ENCODE peak calls at places on chromosomes 16 and 17, in four cellular contexts. One of them, this sample, is unnamed.

GRCh38 chr17:71709271-71709670 is 411.5 kb upstream of the SOX9 start:
- DNase-seq in cardiac muscle cell: no peak
- DNase-seq in foreskin fibroblast: peak
- DNase-seq in fibroblast of lung: peak
- DNase-seq in this sample: peak

GRCh38 chr17:35313875-35314409 is 59.5 kb downstream of the SLFN11 start:
- DNase-seq in cardiac muscle cell: no peak
- DNase-seq in fibroblast of lung: no peak
- DNase-seq in foreskin fibroblast: no peak
- DNase-seq in this sample: no peak

GRCh38 chr17:28045304-28045703 is 2.8 kb downstream of the NLK start:
- DNase-seq in cardiac muscle cell: no peak
- DNase-seq in fibroblast of lung: no peak
- DNase-seq in foreskin fibroblast: no peak
- DNase-seq in this sample: no peak

GRCh38 chr17:82884923-82885322 is 45.1 kb upstream of the ZNF750 start:
- DNase-seq in cardiac muscle cell: no peak
- DNase-seq in fibroblast of lung: no peak
- DNase-seq in foreskin fibroblast: no peak
- DNase-seq in this sample: no peak

GRCh38 chr17:55158439-55158838 is 106.3 kb upstream of the HLF start:
- DNase-seq in cardiac muscle cell: no peak
- DNase-seq in fibroblast of lung: peak
- DNase-seq in foreskin fibroblast: no peak
- DNase-seq in this sample: no peak

GRCh38 chr17:72865954-72866353 is 226.5 kb downstream of the SLC39A11 start:
- DNase-seq in foreskin fibroblast: no peak
- DNase-seq in fibroblast of lung: no peak
- DNase-seq in cardiac muscle cell: no peak
- DNase-seq in this sample: no peak

GRCh38 chr16:3266873-3267537 is 10.6 kb upstream of the MEFV start:
- DNase-seq in cardiac muscle cell: peak
- DNase-seq in fibroblast of lung: peak
- DNase-seq in foreskin fibroblast: peak
- DNase-seq in this sample: no peak

GRCh38 chr17:1002412-1002753 is 5.5 kb downstream of the TIMM22 start:
- DNase-seq in foreskin fibroblast: no peak
- DNase-seq in cardiac muscle cell: no peak
- DNase-seq in fibroblast of lung: peak
- DNase-seq in this sample: peak

GRCh38 chr17:70636517-70637133 is 467.3 kb downstream of the KCNJ2 start:
- DNase-seq in fibroblast of lung: peak
- DNase-seq in cardiac muscle cell: peak
- DNase-seq in foreskin fibroblast: peak
- DNase-seq in this sample: peak

GRCh38 chr16:64657316-64658011 is 464.4 kb downstream of the CDH11 start:
- DNase-seq in cardiac muscle cell: no peak
- DNase-seq in fibroblast of lung: peak
- DNase-seq in foreskin fibroblast: no peak
- DNase-seq in this sample: peak

GRCh38 chr16:17970816-17971291 is 365.7 kb downstream of the NPIPA8 start:
- DNase-seq in fibroblast of lung: no peak
- DNase-seq in foreskin fibroblast: no peak
- DNase-seq in cardiac muscle cell: no peak
- DNase-seq in this sample: no peak

GRCh38 chr16:72270531-72270930 is 98.6 kb upstream of the PMFBP1 start:
- DNase-seq in foreskin fibroblast: no peak
- DNase-seq in cardiac muscle cell: no peak
- DNase-seq in fibroblast of lung: no peak
- DNase-seq in this sample: no peak

GRCh38 chr17:78709119-78709681 is 72.9 kb downstream of the CYTH1 start:
- DNase-seq in foreskin fibroblast: no peak
- DNase-seq in fibroblast of lung: no peak
- DNase-seq in cardiac muscle cell: no peak
- DNase-seq in this sample: no peak

GRCh38 chr16:19135201-19135838 is 21.6 kb downstream of the ITPRIPL2 start:
- DNase-seq in foreskin fibroblast: no peak
- DNase-seq in cardiac muscle cell: no peak
- DNase-seq in fibroblast of lung: no peak
- DNase-seq in this sample: no peak

GRCh38 chr16:10308305-10309193 is 77.3 kb upstream of the ATF7IP2 start:
- DNase-seq in fibroblast of lung: no peak
- DNase-seq in foreskin fibroblast: no peak
- DNase-seq in cardiac muscle cell: peak
- DNase-seq in this sample: no peak

GRCh38 chr16:1357906-1358566 is 6.3 kb downstream of the GNPTG start:
- DNase-seq in cardiac muscle cell: no peak
- DNase-seq in fibroblast of lung: no peak
- DNase-seq in foreskin fibroblast: no peak
- DNase-seq in this sample: no peak

GRCh38 chr16:5042574-5043171 is 8.9 kb upstream of the NAGPA start:
- DNase-seq in cardiac muscle cell: peak
- DNase-seq in foreskin fibroblast: peak
- DNase-seq in fibroblast of lung: peak
- DNase-seq in this sample: peak

GRCh38 chr17:64449545-64449944 is 630 bp downstream of the MILR1 start:
- DNase-seq in cardiac muscle cell: no peak
- DNase-seq in fibroblast of lung: no peak
- DNase-seq in foreskin fibroblast: no peak
- DNase-seq in this sample: no peak

GRCh38 chr16:85171809-85172464 is 59.7 kb upstream of the CIBAR2 start:
- DNase-seq in foreskin fibroblast: no peak
- DNase-seq in fibroblast of lung: no peak
- DNase-seq in cardiac muscle cell: no peak
- DNase-seq in this sample: no peak

GRCh38 chr17:50772251-50772650 is 4.9 kb upstream of the ANKRD40CL start:
- DNase-seq in cardiac muscle cell: no peak
- DNase-seq in foreskin fibroblast: no peak
- DNase-seq in fibroblast of lung: no peak
- DNase-seq in this sample: no peak

GRCh38 chr17:83062818-83063671 is 16.4 kb upstream of the METRNL start:
- DNase-seq in fibroblast of lung: no peak
- DNase-seq in foreskin fibroblast: no peak
- DNase-seq in cardiac muscle cell: no peak
- DNase-seq in this sample: no peak

GRCh38 chr16:67284699-67285646 is 5.6 kb downstream of the PLEKHG4 start:
- DNase-seq in fibroblast of lung: peak
- DNase-seq in foreskin fibroblast: no peak
- DNase-seq in cardiac muscle cell: peak
- DNase-seq in this sample: peak

GRCh38 chr16:23145608-23146007 is 3.6 kb downstream of the USP31 start:
- DNase-seq in foreskin fibroblast: peak
- DNase-seq in fibroblast of lung: peak
- DNase-seq in cardiac muscle cell: no peak
- DNase-seq in this sample: peak

GRCh38 chr16:74868501-74868900 is 93.9 kb upstream of the FA2H start:
- DNase-seq in foreskin fibroblast: peak
- DNase-seq in cardiac muscle cell: no peak
- DNase-seq in fibroblast of lung: peak
- DNase-seq in this sample: peak

GRCh38 chr17:47895856-47896671 is at the start of gene SP2:
- DNase-seq in foreskin fibroblast: peak
- DNase-seq in cardiac muscle cell: peak
- DNase-seq in fibroblast of lung: peak
- DNase-seq in this sample: peak

GRCh38 chr17:78107976-78108725 is 20.4 kb downstream of the TMC6 start:
- DNase-seq in fibroblast of lung: no peak
- DNase-seq in cardiac muscle cell: no peak
- DNase-seq in foreskin fibroblast: no peak
- DNase-seq in this sample: no peak

DNA sequence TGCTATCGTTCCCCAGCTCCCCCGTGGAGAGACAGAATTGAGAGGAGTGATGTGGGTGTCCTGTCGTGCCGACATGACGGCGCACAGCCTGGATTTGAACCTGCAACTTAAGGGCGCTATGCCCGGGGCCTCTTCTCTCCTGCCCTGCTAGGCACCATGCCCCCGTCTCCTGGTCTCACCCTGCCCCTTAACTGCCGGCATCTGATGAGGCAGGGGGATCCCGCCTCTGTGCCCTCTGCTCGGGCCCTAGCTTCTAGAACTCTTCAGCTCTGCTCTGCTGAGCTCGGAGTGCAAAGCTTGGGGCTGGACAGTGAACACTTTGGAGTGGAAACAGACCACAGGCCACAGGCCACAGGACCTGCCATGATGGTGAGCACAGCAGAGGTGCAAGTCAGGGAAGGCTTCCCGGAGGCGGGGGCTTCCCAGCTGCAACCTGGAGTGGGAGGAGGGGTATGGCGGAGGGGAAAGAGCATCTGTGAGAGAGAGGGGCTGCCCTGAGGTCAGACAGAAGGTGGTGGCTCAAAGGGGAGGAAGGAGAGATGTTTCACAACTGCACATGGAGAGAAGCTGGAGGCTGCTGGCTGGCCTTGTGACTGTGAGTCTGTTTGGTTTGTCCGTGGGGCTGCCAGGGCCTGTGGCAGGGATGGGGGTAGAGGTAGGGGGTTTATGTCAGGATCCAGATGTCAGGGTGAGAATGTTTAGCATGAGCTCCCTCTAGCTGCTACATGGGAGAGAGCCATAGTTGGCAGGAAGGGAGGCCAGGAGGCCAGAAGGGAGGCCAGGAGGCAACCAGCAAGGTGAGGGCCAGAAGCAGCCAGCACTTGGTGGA is 107.8 kb downstream of the CRLF3 start:
- DNase-seq in fibroblast of lung: no peak
- DNase-seq in foreskin fibroblast: no peak
- DNase-seq in cardiac muscle cell: no peak
- DNase-seq in this sample: no peak
- TF ChIP-seq CTCF in fibroblast of lung: peak
- TF ChIP-seq CTCF in foreskin fibroblast: no peak
- TF ChIP-seq CTCF in cardiac muscle cell: peak
- TF ChIP-seq CTCF in this sample: peak

DNA sequence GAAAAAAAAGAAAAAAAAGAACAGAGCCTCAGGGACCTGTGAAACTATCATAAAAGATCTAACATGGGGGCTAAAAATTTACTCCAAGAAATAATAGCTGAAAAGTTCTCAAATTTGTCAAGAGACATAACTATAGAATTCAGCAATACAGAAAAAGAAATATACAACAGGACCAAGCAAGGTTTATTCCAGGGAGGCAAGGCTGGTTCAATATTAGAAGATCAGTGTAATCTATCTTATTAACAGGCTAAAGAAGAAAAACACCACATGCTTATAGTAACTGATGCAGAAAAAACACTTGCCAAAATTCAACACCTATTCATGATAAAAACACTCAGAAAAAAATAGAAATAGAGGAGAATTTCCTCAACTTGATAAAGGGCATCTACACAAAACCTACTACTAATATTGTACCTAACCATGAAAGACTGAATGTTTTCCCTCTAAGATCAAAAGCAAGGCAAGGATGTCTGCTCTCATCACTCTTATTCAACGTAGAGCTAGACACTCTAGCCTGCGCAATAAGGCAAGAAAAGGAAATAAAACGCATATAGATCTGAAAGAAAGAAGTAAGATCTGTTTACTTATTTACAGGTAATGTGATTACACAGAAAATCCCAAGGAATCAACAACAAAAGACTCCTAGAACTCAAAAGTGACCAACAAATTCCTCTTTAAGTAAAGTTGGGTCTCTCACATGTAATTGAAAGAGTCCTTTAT is 1.2 kb upstream of the ACSM3 start:
- DNase-seq in fibroblast of lung: no peak
- DNase-seq in cardiac muscle cell: no peak
- DNase-seq in foreskin fibroblast: no peak
- DNase-seq in this sample: no peak
- H3K4me3 ChIP-seq in fibroblast of lung: no peak
- H3K4me3 ChIP-seq in cardiac muscle cell: no peak
- H3K4me3 ChIP-seq in foreskin fibroblast: no peak
- H3K4me3 ChIP-seq in this sample: no peak

DNA sequence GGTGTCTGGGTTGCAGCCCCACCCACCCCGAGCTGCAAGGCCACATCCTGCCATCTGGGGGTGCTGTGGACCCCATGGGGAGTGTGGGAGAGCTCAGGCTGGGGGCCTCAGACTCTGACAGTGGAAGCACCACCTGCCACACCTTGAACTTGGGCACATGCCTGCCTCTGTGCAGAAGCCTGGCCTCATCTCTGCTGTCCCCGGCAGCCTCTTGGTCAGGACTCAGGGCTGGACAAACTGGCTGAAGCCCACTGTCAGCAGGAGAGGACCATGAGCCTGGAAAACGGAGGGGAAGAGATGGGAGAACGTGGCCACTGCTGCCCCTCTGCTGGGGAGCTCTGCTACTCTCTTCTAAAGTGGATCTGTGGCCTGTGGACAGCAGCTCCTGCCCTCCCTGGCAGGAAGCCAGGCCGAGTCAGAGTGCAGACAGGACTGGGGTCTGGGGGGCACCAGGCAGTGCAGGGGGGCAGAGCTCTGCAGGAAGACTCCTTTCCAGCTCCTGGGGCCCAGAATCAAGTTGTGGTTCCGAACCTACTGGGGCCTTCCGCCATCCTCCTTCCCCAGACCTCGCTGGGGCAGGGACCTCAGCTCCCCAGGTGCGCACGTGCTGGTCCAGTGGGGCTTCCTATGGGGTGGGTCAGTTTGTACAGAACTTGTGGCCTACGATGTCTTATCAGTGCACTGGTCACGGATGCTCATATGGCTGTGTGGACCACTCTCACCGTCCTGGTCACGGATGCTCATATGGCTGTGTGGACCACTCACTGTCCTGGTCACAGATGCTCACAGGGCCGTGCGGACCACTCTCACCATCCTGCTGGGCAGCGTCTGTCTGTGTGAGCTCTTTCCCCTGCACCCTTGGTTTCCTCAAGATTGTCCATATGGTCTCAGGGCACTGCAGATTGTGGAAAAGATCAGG is 207.7 kb downstream of the LAT start:
- DNase-seq in fibroblast of lung: no peak
- DNase-seq in cardiac muscle cell: no peak
- DNase-seq in foreskin fibroblast: no peak
- DNase-seq in this sample: no peak
- TF ChIP-seq CTCF in fibroblast of lung: peak
- TF ChIP-seq CTCF in cardiac muscle cell: peak
- TF ChIP-seq CTCF in foreskin fibroblast: no peak
- TF ChIP-seq CTCF in this sample: peak

GRCh38 chr16:15597822-15598647 is 44.9 kb downstream of the MARF1 start:
- DNase-seq in foreskin fibroblast: no peak
- DNase-seq in cardiac muscle cell: no peak
- DNase-seq in fibroblast of lung: no peak
- DNase-seq in this sample: no peak

GRCh38 chr16:15597135-15597534 is 45.8 kb downstream of the MARF1 start:
- DNase-seq in foreskin fibroblast: no peak
- DNase-seq in fibroblast of lung: no peak
- DNase-seq in cardiac muscle cell: no peak
- DNase-seq in this sample: no peak

GRCh38 chr16:15592324-15592723 is 50.6 kb downstream of the MARF1 start:
- DNase-seq in foreskin fibroblast: no peak
- DNase-seq in cardiac muscle cell: no peak
- DNase-seq in fibroblast of lung: no peak
- DNase-seq in this sample: no peak

GRCh38 chr16:15598648-15599190 is 44.2 kb downstream of the MARF1 start:
- DNase-seq in foreskin fibroblast: no peak
- DNase-seq in fibroblast of lung: no peak
- DNase-seq in cardiac muscle cell: no peak
- DNase-seq in this sample: no peak

DNA sequence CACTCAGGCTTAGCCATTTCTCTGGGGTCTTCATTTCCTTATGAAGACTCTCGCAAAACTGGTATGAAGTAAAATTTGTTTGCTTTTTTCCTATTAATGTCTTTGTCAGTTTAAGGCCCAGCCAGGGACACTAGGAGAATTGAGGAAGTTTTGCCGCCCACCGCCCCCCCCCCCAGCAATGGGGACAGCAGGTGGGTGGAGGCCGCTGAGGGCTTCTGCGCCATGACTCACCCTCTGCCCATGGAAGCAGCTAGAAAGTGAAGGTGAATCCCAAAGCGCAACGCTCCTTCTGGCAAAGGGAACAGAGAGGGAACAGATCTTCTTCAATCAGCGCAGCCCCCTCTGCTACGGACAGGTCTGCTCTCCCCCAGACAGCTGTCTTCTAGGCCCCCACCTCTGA is 49.7 kb downstream of the MARF1 start:
- DNase-seq in foreskin fibroblast: no peak
- DNase-seq in cardiac muscle cell: no peak
- DNase-seq in fibroblast of lung: no peak
- DNase-seq in this sample: no peak
- H3K4me3 ChIP-seq in foreskin fibroblast: no peak
- H3K4me3 ChIP-seq in cardiac muscle cell: no peak
- H3K4me3 ChIP-seq in fibroblast of lung: no peak
- H3K4me3 ChIP-seq in this sample: no peak

This sample was measured in astrocyte of the spinal cord.